ENCODE peak calls at places on chromosomes 13 and 19, in eight cellular contexts. W is A549; Q is pancreas; G is CD8-positive, alpha-beta T cell; U is left ventricle myocardium inferior; H is Peyer's patch; J is uterus; Z is neural progenitor cell. E is an unnamed sample.

GRCh38 chr13:74747186-74747955 is 613.2 kb upstream of the KLF12 start:
- DNase-seq in W (no peak), Q (no peak), G (no peak), U (no peak), H (no peak), J (no peak), Z (no peak), E (no peak)

GRCh38 chr19:48962029-48962848 is 2.9 kb upstream of the FTL start:
- DNase-seq in W (peak; percentile 94), Q (peak; percentile 55), G (peak; percentile 32), U (peak; percentile 54), H (peak; percentile 81), J (no peak), Z (no peak), E (peak; percentile 80)

GRCh38 chr19:19342086-19343015 is 21.7 kb downstream of the MAU2 start:
- DNase-seq in W (peak; percentile 70), Q (peak; percentile 43), G (no peak), U (peak; percentile 64), H (peak; percentile 37), J (peak; percentile 32), Z (peak; percentile 83), E (peak; percentile 60)

GRCh38 chr13:112435973-112436372 is 59.8 kb downstream of the SPACA7 start:
- DNase-seq in W (no peak), Q (no peak), G (no peak), U (no peak), H (no peak), J (no peak), Z (no peak), E (no peak)

GRCh38 chr13:79581870-79582315 is 100.9 kb downstream of the NDFIP2 start:
- DNase-seq in W (no peak), Q (no peak), G (no peak), U (peak; percentile 36), H (no peak), J (no peak), Z (peak; percentile 65), E (peak; percentile 71)

GRCh38 chr13:37460211-37460610 is 138.4 kb downstream of the POSTN start:
- DNase-seq in W (no peak), Q (no peak), G (no peak), U (no peak), H (no peak), J (no peak), Z (no peak), E (no peak)

GRCh38 chr19:14078406-14078805 is 5.8 kb downstream of the MISP3 start:
- DNase-seq in W (no peak), Q (no peak), G (no peak), U (no peak), H (no peak), J (no peak), Z (no peak), E (no peak)

GRCh38 chr13:26132756-26133155 is 80.9 kb upstream of the SHISA2 start:
- DNase-seq in W (no peak), Q (no peak), G (no peak), U (no peak), H (no peak), J (no peak), Z (peak; percentile 10), E (no peak)

GRCh38 chr13:97234742-97235141 is 12.6 kb downstream of the MBNL2 start:
- DNase-seq in W (no peak), Q (peak; percentile 41), G (no peak), U (no peak), H (no peak), J (no peak), Z (no peak), E (no peak)

GRCh38 chr13:29743229-29743786 is 107.1 kb downstream of the UBL3 start:
- DNase-seq in W (no peak), Q (no peak), G (no peak), U (peak; percentile 45), H (no peak), J (peak; percentile 80), Z (peak; percentile 28), E (no peak)

GRCh38 chr13:111251646-111252448 is 68.6 kb upstream of the TEX29 start:
- DNase-seq in W (no peak), Q (no peak), G (no peak), U (no peak), H (no peak), J (no peak), Z (no peak), E (no peak)

GRCh38 chr19:4096049-4096892 is 27.7 kb downstream of the MAP2K2 start:
- DNase-seq in W (no peak), Q (no peak), G (no peak), U (no peak), H (no peak), J (no peak), Z (no peak), E (no peak)

GRCh38 chr13:20191902-20192469 is 752 bp downstream of the GJB2 start:
- DNase-seq in W (peak; percentile 16), Q (peak; percentile 38), G (no peak), U (no peak), H (no peak), J (no peak), Z (peak; percentile 76), E (no peak)

GRCh38 chr19:14731200-14731599 is 41.4 kb downstream of the ZNF333 start:
- DNase-seq in W (peak; percentile 37), Q (no peak), G (no peak), U (no peak), H (no peak), J (no peak), Z (no peak), E (no peak)

GRCh38 chr13:90689111-90689510 is 658.4 kb upstream of the MIR17HG start:
- DNase-seq in W (no peak), Q (no peak), G (no peak), U (no peak), H (no peak), J (no peak), Z (no peak), E (no peak)

GRCh38 chr13:20945952-20946383 is 43.4 kb upstream of the XPO4 start:
- DNase-seq in W (no peak), Q (no peak), G (no peak), U (peak; percentile 18), H (no peak), J (no peak), Z (peak; percentile 34), E (peak; percentile 42)

GRCh38 chr13:37701306-37701705 is 102.7 kb upstream of the POSTN start:
- DNase-seq in W (no peak), Q (no peak), G (no peak), U (no peak), H (no peak), J (no peak), Z (no peak), E (no peak)

GRCh38 chr13:108227651-108228272 is 9.6 kb downstream of the ABHD13 start:
- DNase-seq in W (peak; percentile 30), Q (no peak), G (peak; percentile 39), U (no peak), H (no peak), J (no peak), Z (peak; percentile 41), E (no peak)

GRCh38 chr19:49805822-49806612 is 7.1 kb downstream of the FUZ start:
- DNase-seq in W (no peak), Q (no peak), G (no peak), U (no peak), H (no peak), J (no peak), Z (no peak), E (no peak)

DNA sequence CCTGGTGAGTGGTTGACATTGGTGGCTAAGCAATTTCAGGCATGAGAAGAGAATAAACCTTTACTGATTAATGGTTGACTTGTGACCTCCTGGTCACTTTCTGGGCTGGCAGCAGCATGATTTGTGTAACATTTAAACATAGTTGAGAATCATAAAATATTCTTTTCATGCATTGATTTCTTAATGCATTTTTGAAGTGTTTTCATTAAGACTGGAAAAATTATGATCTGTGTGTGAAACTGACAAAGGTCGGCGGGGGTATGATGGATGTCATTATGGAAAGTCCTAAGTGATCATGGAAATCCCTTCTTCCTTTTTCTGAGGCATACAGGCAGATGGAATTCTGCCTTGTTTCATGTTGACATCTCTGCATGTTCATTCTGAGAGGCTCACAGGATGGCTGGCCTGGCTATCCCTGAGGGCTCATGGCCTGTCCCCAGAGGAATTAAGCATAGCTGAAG is 98.7 kb upstream of the RNF113B start:
- DNase-seq in W (no peak), Q (no peak), G (no peak), U (no peak), H (no peak), J (no peak), Z (no peak), E (no peak)
- H3K4me1 ChIP-seq in W (peaks cover 3% of the 10 kb centered on the region), Q (peaks cover 18% of the 10 kb centered on the region), G (no peaks in the 10 kb centered on the region), U (peaks cover 4% of the 10 kb centered on the region), H (peaks cover 5% of the 10 kb centered on the region), J (no peaks in the 10 kb centered on the region), Z (peaks cover 63% of the 10 kb centered on the region), E (no peaks in the 10 kb centered on the region)

GRCh38 chr19:12379732-12380443 is 14.4 kb upstream of the ZNF442 start:
- DNase-seq in W (no peak), Q (no peak), G (no peak), U (no peak), H (no peak), J (no peak), Z (no peak), E (no peak)
- H3K9me3 ChIP-seq in W (peaks cover 6% of the 10 kb centered on the region), Q (no peaks in the 10 kb centered on the region), G (peaks cover 22% of the 10 kb centered on the region), U (peaks cover 57% of the 10 kb centered on the region), H (no peaks in the 10 kb centered on the region), J (peaks cover 12% of the 10 kb centered on the region), Z (no peaks in the 10 kb centered on the region), E (peaks cover 14% of the 10 kb centered on the region)

DNA sequence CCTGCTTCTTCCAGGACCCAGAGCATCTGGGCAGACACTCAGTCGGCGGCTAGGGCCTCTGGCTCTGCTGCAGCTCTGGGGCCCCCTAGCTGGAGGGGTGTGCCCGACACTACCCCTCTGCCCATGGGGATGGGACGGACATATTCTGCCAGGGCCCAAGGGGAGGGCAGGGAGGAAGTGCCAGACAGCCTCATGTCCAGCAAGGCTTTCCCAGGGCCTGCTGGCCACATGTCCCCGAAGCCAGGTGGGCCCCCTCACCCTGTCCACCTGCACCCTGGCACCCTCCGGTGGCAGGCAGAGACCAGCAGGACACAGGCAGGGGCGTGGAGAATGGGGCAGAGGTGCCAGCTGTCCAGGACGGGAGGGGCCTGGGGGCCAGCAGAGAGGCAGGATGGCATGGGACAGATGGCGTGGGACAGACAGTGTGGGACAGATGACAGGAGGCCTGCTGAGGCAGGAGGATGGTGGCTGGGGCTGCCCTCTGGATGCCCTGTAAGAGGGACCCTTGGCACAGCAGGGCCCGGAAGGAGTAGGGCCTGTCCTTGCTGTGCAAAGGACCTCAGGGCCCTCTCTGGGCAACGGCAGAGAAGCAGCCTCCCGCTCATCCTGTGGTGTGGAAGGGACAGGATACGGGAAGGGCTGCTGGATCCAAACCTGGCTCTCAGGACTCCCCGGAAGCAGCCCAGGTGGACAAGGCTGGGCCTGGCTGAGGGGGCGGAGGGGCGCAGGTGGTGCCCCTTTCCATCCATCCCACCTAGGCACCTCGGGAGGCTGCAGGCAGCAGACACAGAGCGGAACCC is 29.1 kb downstream of the CEBPG start:
- DNase-seq in W (peak; percentile 36), Q (no peak), G (no peak), U (no peak), H (no peak), J (no peak), Z (no peak), E (peak; percentile 57)
- TF ChIP-seq CTCF in W (no peak), Q (no peak), G (no peak), U (peak; percentile 25), H (no peak), J (no peak), Z (peak; percentile 17), E (no peak)

DNA sequence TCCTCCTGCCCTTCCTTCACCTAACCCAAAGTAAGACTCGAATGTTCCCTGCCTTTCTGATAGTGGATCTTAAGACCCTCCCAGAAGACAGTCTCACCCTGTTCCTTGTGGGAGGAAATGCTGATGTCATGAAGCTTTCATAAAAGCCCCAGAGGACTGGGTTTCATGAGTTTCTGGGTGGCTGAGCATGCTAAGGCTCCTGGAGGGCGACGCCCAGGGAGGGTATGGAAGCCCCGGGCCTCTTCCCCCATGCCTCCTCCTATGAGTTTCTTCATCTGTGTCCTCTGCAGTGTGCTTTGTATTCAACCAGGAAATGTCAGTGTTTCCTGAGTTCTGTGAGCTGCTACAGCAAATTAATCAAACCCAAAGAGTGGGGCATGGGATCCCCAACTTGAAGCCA is 1.8 kb upstream of the LILRB2 start:
- DNase-seq in W (no peak), Q (no peak), G (no peak), U (no peak), H (no peak), J (no peak), Z (no peak), E (no peak)
- H3K4me1 ChIP-seq in W (no peaks in the 10 kb centered on the region), Q (no peaks in the 10 kb centered on the region), G (peaks cover 4% of the 10 kb centered on the region), U (no peaks in the 10 kb centered on the region), H (no peaks in the 10 kb centered on the region), J (no peaks in the 10 kb centered on the region), Z (no peaks in the 10 kb centered on the region), E (no peaks in the 10 kb centered on the region)

E was measured in heart left ventricle.